ENCODE peak calls at places on chromosomes 16 and 17, in ten cellular contexts. K is CD8-positive, alpha-beta T cell; O is NCI-H748 treated with DMSO at 0.1 percent for 48 hours; B is stimulated activated CD8-positive, alpha-beta memory T cell treated with anti-CD3 and anti-CD28 coated beads, Interleukin-15, amount 100 ng/mL, for 4 hours; J is Daoy; Q is MM.1S; L is ascending aorta; U is stimulated activated CD4-positive, alpha-beta T cell treated with anti-CD3 and anti-CD28 coated beads, Interleukin-1b, Interleukin-23, amount 100 ng/mL, for 24 hours; X is AG10803; S is NCI-H774. A is an unnamed sample.

GRCh38 chr16:70572050-70572925 is 48.7 kb downstream of the SF3B3 start:
- DNase-seq in L (peak), K (no peak), B (no peak), Q (no peak), U (no peak), O (no peak), S (no peak), X (no peak), J (no peak), A (no peak)

GRCh38 chr17:29292992-29293889 is 707 bp downstream of the NUFIP2 start:
- DNase-seq in L (peak), X (peak), U (peak), S (peak), J (peak), Q (peak), K (peak), B (peak), O (peak), A (no peak)

GRCh38 chr16:89924298-89924924 is 1.3 kb downstream of the TUBB3 start:
- DNase-seq in Q (no peak), X (peak), L (no peak), U (no peak), B (no peak), K (no peak), J (peak), O (peak), S (no peak), A (peak)

GRCh38 chr16:84913315-84913714 is 93.5 kb downstream of the CRISPLD2 start:
- DNase-seq in Q (no peak), K (no peak), X (no peak), O (no peak), U (no peak), B (no peak), S (no peak), L (no peak), J (no peak), A (peak)

GRCh38 chr17:80294653-80295052 is 34.0 kb downstream of the RNF213 start:
- DNase-seq in L (no peak), K (no peak), B (no peak), O (no peak), U (no peak), J (no peak), X (no peak), S (no peak), Q (no peak), A (no peak)

GRCh38 chr16:52603015-52603414 is 56.1 kb upstream of the TOX3 start:
- DNase-seq in J (no peak), O (no peak), U (no peak), L (no peak), Q (no peak), S (no peak), X (no peak), K (no peak), B (no peak), A (no peak)

GRCh38 chr17:57344261-57344660 is 87.9 kb downstream of the MSI2 start:
- DNase-seq in Q (no peak), O (no peak), S (no peak), B (no peak), J (no peak), X (no peak), K (no peak), L (no peak), U (no peak), A (no peak)

GRCh38 chr17:17921192-17922082 is 50.8 kb downstream of the TOM1L2 start:
- DNase-seq in J (peak), L (no peak), X (peak), O (no peak), U (no peak), K (no peak), Q (no peak), S (no peak), B (no peak), A (no peak)

GRCh38 chr17:16465861-16466338 is 26.1 kb downstream of the LRRC75A start:
- DNase-seq in S (no peak), U (no peak), K (no peak), L (no peak), Q (no peak), X (no peak), J (no peak), B (no peak), O (no peak), A (peak)

GRCh38 chr16:2784536-2785100 is 2.7 kb downstream of the PRSS33 start:
- DNase-seq in O (no peak), K (no peak), B (no peak), U (no peak), S (no peak), L (peak), X (no peak), Q (no peak), J (no peak), A (no peak)

GRCh38 chr17:68539536-68540469 is 27.6 kb downstream of the PRKAR1A start:
- DNase-seq in X (peak), Q (peak), L (no peak), J (no peak), S (no peak), O (no peak), U (no peak), B (no peak), K (no peak), A (no peak)

GRCh38 chr16:55875273-55875672 is at the start of gene CES5A:
- DNase-seq in S (no peak), K (no peak), X (no peak), O (no peak), B (no peak), U (no peak), L (no peak), Q (no peak), J (no peak), A (no peak)

GRCh38 chr17:79513805-79514535 is 96.9 kb downstream of the RBFOX3 start:
- DNase-seq in B (no peak), J (peak), U (no peak), X (no peak), Q (no peak), L (no peak), O (no peak), S (no peak), K (no peak), A (no peak)